ENCODE peak calls at places on chromosomes 7 and 10, in four cellular contexts. C is HepG2, U is GM12878, B is H1. T is an unnamed sample.

GRCh38 chr7:30212720-30213119 is 71.7 kb upstream of the ZNRF2 start:
- DNase-seq in C (peak), U (no peak), B (no peak), T (no peak)

GRCh38 chr10:54585572-54585971 is 215.5 kb downstream of the PCDH15 start:
- DNase-seq in C (no peak), U (no peak), B (no peak), T (no peak)

GRCh38 chr10:102302611-102303010 is 57.3 kb downstream of the GBF1 start:
- DNase-seq in C (no peak), U (no peak), B (no peak), T (no peak)

GRCh38 chr7:157555308-157555707 is 218.5 kb downstream of the DNAJB6 start:
- DNase-seq in C (peak), U (no peak), B (no peak), T (no peak)

GRCh38 chr7:158541330-158542010 is 46.2 kb downstream of the PTPRN2 start:
- DNase-seq in C (no peak), U (no peak), B (no peak), T (no peak)

GRCh38 chr10:99172130-99172738 is 63.4 kb downstream of the HPSE2 start:
- DNase-seq in C (peak), U (no peak), B (peak), T (peak)

GRCh38 chr10:113493195-113493594 is 59.7 kb upstream of the HABP2 start:
- DNase-seq in C (no peak), U (no peak), B (no peak), T (no peak)

GRCh38 chr7:150379590-150380379 is 655 bp downstream of the ZNF775 start:
- DNase-seq in C (no peak), U (no peak), B (no peak), T (no peak)

GRCh38 chr10:114029655-114030054 is 14.0 kb upstream of the ADRB1 start:
- DNase-seq in C (no peak), U (no peak), B (no peak), T (no peak)

GRCh38 chr7:12210179-12211053 is 678 bp upstream of the TMEM106B start:
- DNase-seq in C (peak), U (no peak), B (no peak), T (no peak)

GRCh38 chr7:42235734-42236133 is 1.3 kb downstream of the GLI3 start:
- DNase-seq in C (no peak), U (no peak), B (no peak), T (no peak)

GRCh38 chr7:876077-876971 is at the start of gene GET4:
- DNase-seq in C (peak), U (peak), B (peak), T (peak)

GRCh38 chr10:32790483-32790882 is 167.5 kb downstream of the ITGB1 start:
- DNase-seq in C (no peak), U (no peak), B (no peak), T (no peak)

GRCh38 chr7:127525866-127526456 is 59.4 kb downstream of the GCC1 start:
- DNase-seq in C (no peak), U (no peak), B (no peak), T (no peak)

GRCh38 chr10:110681023-110681681 is 37.0 kb downstream of the RBM20 start:
- DNase-seq in C (peak), U (no peak), B (no peak), T (no peak)

GRCh38 chr10:43793714-43794113 is 145.0 kb upstream of the ZNF32 start:
- DNase-seq in C (no peak), U (no peak), B (no peak), T (no peak)

GRCh38 chr7:90188281-90188680 is 23.3 kb upstream of the STEAP2 start:
- DNase-seq in C (no peak), U (no peak), B (no peak), T (no peak)

GRCh38 chr10:93513091-93513490 is 16.7 kb downstream of the CEP55 start:
- DNase-seq in C (no peak), U (no peak), B (no peak), T (no peak)

GRCh38 chr10:103759100-103759781 is 96.1 kb downstream of the SH3PXD2A start:
- DNase-seq in C (peak), U (no peak), B (no peak), T (no peak)

GRCh38 chr7:20440472-20441105 is 109.9 kb downstream of the ITGB8 start:
- DNase-seq in C (peak), U (no peak), B (peak), T (peak)

GRCh38 chr7:85931919-85932318 is 711.8 kb upstream of the GRM3 start:
- DNase-seq in C (no peak), U (no peak), B (no peak), T (no peak)

GRCh38 chr10:10798543-10799192 is 219.0 kb upstream of the CELF2 start:
- DNase-seq in C (no peak), U (no peak), B (no peak), T (no peak)

GRCh38 chr10:47361293-47361692 is 13.1 kb downstream of the RBP3 start:
- DNase-seq in C (peak), U (no peak), B (peak), T (peak)

GRCh38 chr7:194257-194995 is 2.1 kb downstream of the FAM20C start:
- DNase-seq in C (peak), U (no peak), B (no peak), T (no peak)

GRCh38 chr7:123860848-123861247 is 15.9 kb downstream of the HYAL4 start:
- DNase-seq in C (no peak), U (no peak), B (no peak), T (no peak)

GRCh38 chr10:97013983-97014382 is 171.8 kb downstream of the SLIT1 start:
- DNase-seq in C (no peak), U (no peak), B (no peak), T (no peak)

GRCh38 chr10:97011397-97011796 is 174.4 kb downstream of the SLIT1 start:
- DNase-seq in C (no peak), U (no peak), B (no peak), T (no peak)

GRCh38 chr10:97012470-97012869 is 173.3 kb downstream of the SLIT1 start:
- DNase-seq in C (no peak), U (no peak), B (no peak), T (no peak)

GRCh38 chr10:97015199-97015693 is 170.5 kb downstream of the SLIT1 start:
- DNase-seq in C (no peak), U (no peak), B (no peak), T (no peak)

DNA sequence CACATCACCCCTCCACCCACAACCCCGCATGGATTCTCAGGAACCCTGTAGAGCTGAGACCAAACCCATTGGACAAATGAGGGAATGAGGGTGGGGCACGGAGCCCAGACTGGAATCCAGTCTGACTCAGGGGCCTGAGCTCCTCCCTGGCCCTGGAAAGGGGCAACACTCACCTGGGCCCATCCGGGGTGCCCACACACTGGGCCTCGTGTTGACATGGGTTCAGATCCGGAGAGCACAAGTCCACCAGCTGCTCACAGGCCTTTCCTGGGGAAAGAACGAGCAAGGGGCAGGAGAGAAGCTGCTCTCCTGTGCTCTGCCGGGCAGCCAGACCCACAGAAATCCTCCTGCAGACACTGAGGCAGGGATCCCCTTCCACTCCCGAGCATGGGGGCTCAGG is 172.2 kb downstream of the SLIT1 start:
- DNase-seq in C (no peak), U (no peak), B (no peak), T (no peak)
- TF ChIP-seq SUZ12 in C (no peak), U (no peak), B (no peak), T (no peak)

DNA sequence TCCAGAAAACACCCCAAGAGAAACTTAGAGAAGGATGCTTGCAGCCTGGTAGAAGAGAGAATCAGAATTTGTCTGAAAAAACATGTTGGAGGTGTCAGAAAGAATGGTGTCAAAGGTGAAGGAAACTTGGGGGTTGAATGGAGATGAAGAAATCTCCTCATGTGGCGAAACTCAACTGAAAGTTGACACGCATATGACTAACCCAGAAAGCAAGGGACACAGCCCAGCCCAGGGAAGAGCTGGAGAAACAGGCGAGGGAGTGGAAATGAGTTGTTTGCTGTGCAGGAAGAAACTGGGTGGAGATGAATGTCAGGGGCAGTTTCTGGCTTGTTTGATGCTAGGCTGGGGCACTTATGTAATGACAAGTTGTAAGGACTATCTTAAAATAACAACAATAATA is 57.2 kb downstream of the MAP3K8 start:
- DNase-seq in C (no peak), U (no peak), B (no peak), T (no peak)
- H3K4me3 ChIP-seq in C (no peak), U (no peak), B (no peak), T (no peak)

DNA sequence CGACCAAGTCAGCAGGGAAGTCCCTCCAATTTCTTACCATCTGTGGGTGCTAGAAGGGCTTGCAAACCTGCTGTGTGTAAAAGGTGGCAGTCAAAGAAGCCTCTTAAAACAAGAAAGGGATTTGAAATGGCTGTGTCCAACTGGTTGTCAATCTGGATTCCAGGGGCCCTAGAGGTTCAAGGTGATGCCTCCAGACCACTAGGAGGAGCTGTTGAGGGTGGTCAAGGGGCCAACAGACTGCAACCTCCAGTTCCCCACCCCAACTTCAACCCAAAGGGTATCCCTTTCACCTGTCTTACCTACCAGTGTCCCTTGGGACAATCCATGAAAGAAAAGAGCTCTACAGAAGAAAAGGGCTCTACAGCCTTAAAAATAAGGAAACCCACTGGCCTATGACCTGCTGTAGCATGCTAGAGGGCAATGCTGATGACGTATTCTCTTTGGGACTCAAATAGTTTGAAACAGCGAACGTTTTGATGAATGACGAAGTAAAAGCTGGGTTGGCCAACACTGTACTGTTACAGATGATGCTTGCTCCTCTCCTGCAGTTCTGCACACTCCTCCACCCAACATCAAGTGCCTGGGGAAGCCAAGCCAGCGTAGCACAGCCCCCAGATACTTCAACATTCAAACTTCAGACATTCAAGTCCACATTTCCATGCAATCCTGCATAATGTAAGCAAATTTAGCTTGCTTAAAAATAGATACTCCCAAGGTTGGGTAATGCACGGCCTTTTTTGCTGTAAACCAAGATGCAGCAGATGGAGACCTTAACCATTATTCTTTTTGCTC is 46.0 kb upstream of the WDR11 start:
- DNase-seq in C (no peak), U (no peak), B (no peak), T (no peak)
- TF ChIP-seq SUZ12 in C (no peak), U (no peak), B (no peak), T (no peak)

DNA sequence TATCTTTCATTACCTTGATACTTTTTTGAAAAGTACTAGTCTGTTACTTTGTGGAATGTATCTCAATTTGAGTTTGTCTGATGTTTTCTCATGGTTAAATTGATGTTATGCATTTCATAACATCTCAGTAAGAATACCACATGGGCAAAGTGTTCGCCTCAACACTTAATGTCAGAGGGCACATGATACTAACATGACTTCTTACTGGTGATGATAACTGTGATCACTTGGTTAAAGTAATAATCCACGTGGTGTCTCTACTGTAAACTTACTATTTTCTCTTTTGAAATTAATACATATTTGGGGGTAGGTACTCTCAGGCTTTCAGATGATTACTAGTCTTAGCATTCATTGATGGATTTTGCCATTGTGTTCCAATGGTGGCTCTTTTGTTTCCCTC is 2.2 kb downstream of the SDHAF3 start:
- DNase-seq in C (no peak), U (no peak), B (no peak), T (no peak)
- H3K4me3 ChIP-seq in C (no peak), U (peak), B (no peak), T (no peak)

GRCh38 chr10:9102026-9102425 is 1047.5 kb downstream of the GATA3 start:
- DNase-seq in C (no peak), U (no peak), B (no peak), T (no peak)
- TF ChIP-seq SUZ12 in C (no peak), U (no peak), B (no peak), T (no peak)

DNA sequence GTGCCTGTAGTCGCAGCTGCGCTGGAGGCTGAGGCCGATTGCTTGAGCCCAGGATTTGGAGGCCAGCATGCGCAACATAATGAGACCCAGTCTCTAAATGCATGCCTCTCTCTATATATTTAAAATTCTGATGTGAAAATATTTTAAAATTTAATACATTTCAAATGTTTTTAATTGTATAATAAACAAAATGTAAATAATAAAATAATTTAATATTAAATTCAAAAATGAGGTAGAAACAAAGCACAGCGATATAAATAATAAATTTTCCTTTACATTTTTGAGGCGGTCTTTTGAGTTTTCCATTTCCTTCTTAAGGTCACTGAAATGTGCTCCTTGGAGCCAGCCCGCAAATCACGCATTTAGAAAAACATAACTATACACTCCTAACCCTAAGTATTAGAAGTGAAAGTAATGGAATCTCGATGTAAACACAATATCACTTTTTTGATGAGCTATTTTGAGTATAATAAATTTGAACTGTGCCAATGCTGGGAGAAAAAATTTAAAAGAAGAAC is 523 bp upstream of the CDK1 start:
- DNase-seq in C (no peak), U (no peak), B (no peak), T (no peak)
- H3K4me3 ChIP-seq in C (peak), U (peak), B (peak), T (peak)

T was measured in NT2/D1.